ENCODE peak calls at places on chromosomes 3 and 15, in ten cellular contexts. V is heart right ventricle; P is AG04449; I is NCI-H774; U is GM12865; B is stimulated activated CD8-positive, alpha-beta memory T cell treated with anti-CD3 and anti-CD28 coated beads, Interleukin-7, amount 100 ng/mL, for 24 hours; A is adipocyte; M is iris pigment epithelial cell; W is activated T-helper 1 cell treated with anti-CD3 and anti-CD28 coated beads, Interleukin-12 subunit alpha, Interleukin-12 subunit beta, Interleukin-2, Interleukin-4 antibody, amounts not matched to agents 30 ng/mL and 10 ng/mL and 1 ng/mL, durations not matched to agents 14 hours and 24 hours and 36 hours; X is NCI-H460. C is an unnamed sample.

GRCh38 chr15:51234181-51234927 is 104.0 kb downstream of the CYP19A1 start:
- DNase-seq in W (no peak), U (no peak), P (no peak), B (no peak), A (no peak), I (no peak), V (no peak), M (no peak), X (no peak), C (no peak)

GRCh38 chr3:4656646-4657318 is 163.6 kb downstream of the ITPR1 start:
- DNase-seq in P (no peak), I (no peak), B (no peak), U (no peak), V (no peak), M (no peak), W (no peak), A (no peak), X (no peak), C (no peak)

GRCh38 chr15:62360286-62360685 is 195.2 kb upstream of the C2CD4B start:
- DNase-seq in M (no peak), I (no peak), P (no peak), B (no peak), V (no peak), U (no peak), W (no peak), A (no peak), X (no peak), C (no peak)

GRCh38 chr15:36591534-36592411 is 12.3 kb downstream of the CDIN1 start:
- DNase-seq in V (no peak), A (peak), W (no peak), I (no peak), U (no peak), B (no peak), P (no peak), M (peak), X (no peak), C (no peak)

GRCh38 chr15:91032919-91033803 is 10.8 kb upstream of the VPS33B start:
- DNase-seq in M (peak), A (peak), W (peak), B (no peak), X (peak), U (peak), I (peak), V (peak), P (no peak), C (peak)

GRCh38 chr3:108488631-108489030 is 21.8 kb downstream of the MYH15 start:
- DNase-seq in I (no peak), W (no peak), M (peak), U (no peak), V (no peak), X (no peak), P (no peak), A (peak), B (no peak), C (no peak)

GRCh38 chr3:182739619-182740018 is 53.7 kb upstream of the ATP11B start:
- DNase-seq in X (no peak), I (no peak), B (no peak), V (no peak), W (no peak), P (no peak), A (peak), M (peak), U (no peak), C (no peak)

GRCh38 chr3:102200560-102200959 is 234.3 kb upstream of the ZPLD1 start:
- DNase-seq in I (no peak), X (no peak), U (no peak), A (no peak), V (no peak), P (no peak), M (no peak), W (no peak), B (no peak), C (no peak)

GRCh38 chr15:61527836-61528589 is 298.9 kb upstream of the RORA start:
- DNase-seq in B (no peak), W (no peak), X (no peak), M (no peak), V (no peak), A (no peak), I (no peak), P (no peak), U (peak), C (no peak)

GRCh38 chr15:71448688-71449114 is 333.4 kb downstream of the THSD4 start:
- DNase-seq in B (no peak), V (no peak), X (peak), A (peak), W (no peak), P (no peak), I (peak), U (peak), M (peak), C (peak)

GRCh38 chr3:128380719-128381118 is 86.0 kb downstream of the DNAJB8 start:
- DNase-seq in I (no peak), W (no peak), P (no peak), A (no peak), V (no peak), X (no peak), B (no peak), U (no peak), M (no peak), C (no peak)

GRCh38 chr15:92071030-92071644 is 217.6 kb downstream of the SLCO3A1 start:
- DNase-seq in W (no peak), V (peak), P (no peak), I (no peak), X (no peak), M (no peak), B (no peak), A (no peak), U (no peak), C (no peak)

GRCh38 chr15:99437315-99438221 is 128.2 kb upstream of the MEF2A start:
- DNase-seq in X (no peak), I (no peak), M (no peak), V (no peak), P (no peak), W (no peak), U (no peak), B (no peak), A (no peak), C (no peak)

GRCh38 chr3:133887951-133888703 is 7.6 kb downstream of the RAB6B start:
- DNase-seq in X (no peak), P (no peak), B (no peak), V (no peak), I (no peak), W (no peak), M (peak), A (peak), U (no peak), C (no peak)

GRCh38 chr3:129312021-129312639 is 33.5 kb downstream of the HMCES start:
- DNase-seq in X (no peak), A (no peak), B (no peak), U (no peak), P (no peak), I (no peak), V (no peak), W (no peak), M (no peak), C (no peak)

GRCh38 chr3:141243295-141243707 is 11.7 kb downstream of the PXYLP1 start:
- DNase-seq in B (peak), A (peak), M (peak), W (peak), U (no peak), I (no peak), X (no peak), V (no peak), P (no peak), C (no peak)

GRCh38 chr3:54772046-54772445 is 155.8 kb downstream of the LRTM1 start:
- DNase-seq in V (no peak), M (no peak), W (no peak), U (no peak), X (no peak), I (no peak), A (peak), B (no peak), P (no peak), C (no peak)

GRCh38 chr3:77326586-77326985 is 286.7 kb downstream of the ROBO2 start:
- DNase-seq in U (no peak), P (no peak), V (no peak), B (no peak), W (no peak), A (no peak), M (no peak), X (no peak), I (no peak), C (no peak)

GRCh38 chr3:15953841-15954240 is 156.1 kb upstream of the ANKRD28 start:
- DNase-seq in W (no peak), V (no peak), P (no peak), I (no peak), A (no peak), B (no peak), M (no peak), U (peak), X (no peak), C (peak)

GRCh38 chr3:49217688-49218470 is 46.5 kb downstream of the KLHDC8B start:
- DNase-seq in P (no peak), W (no peak), M (peak), A (no peak), U (no peak), X (no peak), I (no peak), V (peak), B (no peak), C (no peak)

GRCh38 chr3:132983143-132983770 is 54.9 kb upstream of the TMEM108 start:
- DNase-seq in W (no peak), V (no peak), B (no peak), U (no peak), X (no peak), P (no peak), A (no peak), M (no peak), I (no peak), C (no peak)

GRCh38 chr15:45184562-45185041 is 3.2 kb downstream of the SHF start:
- DNase-seq in V (no peak), B (no peak), W (no peak), X (no peak), A (no peak), M (no peak), U (no peak), I (no peak), P (no peak), C (no peak)

GRCh38 chr3:126064627-126065258 is 19.2 kb downstream of the SLC41A3 start:
- DNase-seq in P (no peak), B (no peak), M (no peak), A (no peak), W (no peak), U (no peak), I (no peak), V (no peak), X (no peak), C (no peak)

GRCh38 chr3:58010562-58010961 is 2.3 kb downstream of the FLNB start:
- DNase-seq in W (no peak), U (no peak), B (no peak), M (peak), I (no peak), P (no peak), A (peak), V (no peak), X (no peak), C (no peak)

GRCh38 chr3:113331187-113331586 is 110.1 kb downstream of the CFAP44 start:
- DNase-seq in X (no peak), U (no peak), B (no peak), M (no peak), W (no peak), A (no peak), V (no peak), I (no peak), P (no peak), C (no peak)

GRCh38 chr3:186025161-186025560 is 83.7 kb downstream of the ETV5 start:
- DNase-seq in I (no peak), V (no peak), M (peak), W (no peak), U (peak), X (no peak), B (peak), P (no peak), A (peak), C (no peak)

GRCh38 chr15:67080118-67080899 is 14.9 kb downstream of the SMAD3 start:
- DNase-seq in V (no peak), M (peak), W (no peak), B (no peak), U (no peak), X (no peak), I (no peak), P (no peak), A (peak), C (no peak)

GRCh38 chr15:74613953-74614743 is 1.5 kb upstream of the CLK3 start:
- DNase-seq in I (no peak), P (no peak), V (no peak), B (no peak), W (no peak), X (no peak), M (no peak), A (no peak), U (no peak), C (no peak)

GRCh38 chr15:95557226-95558046 is 773.1 kb upstream of the NR2F2 start:
- DNase-seq in I (no peak), A (peak), W (no peak), X (peak), B (no peak), V (no peak), U (peak), P (peak), M (peak), C (no peak)

GRCh38 chr15:77821188-77821958 is 188.7 kb upstream of the LINGO1 start:
- DNase-seq in M (peak), V (peak), W (no peak), U (peak), P (no peak), I (peak), B (peak), X (peak), A (peak), C (peak)

GRCh38 chr15:84151205-84151931 is 84.2 kb upstream of the GOLGA6L4 start:
- DNase-seq in U (no peak), A (no peak), X (no peak), B (no peak), V (no peak), I (no peak), P (no peak), M (peak), W (no peak), C (no peak)

GRCh38 chr3:114718897-114719208 is 425.0 kb downstream of the TIGIT start:
- DNase-seq in P (no peak), W (no peak), B (no peak), A (no peak), V (no peak), X (no peak), U (no peak), M (no peak), I (no peak), C (no peak)

GRCh38 chr3:23174426-23175039 is 28.6 kb upstream of the UBE2E2 start:
- DNase-seq in X (no peak), M (no peak), B (no peak), W (no peak), I (no peak), P (no peak), U (no peak), A (peak), V (peak), C (no peak)

GRCh38 chr3:14434541-14435151 is 32.2 kb downstream of the SLC6A6 start:
- DNase-seq in M (no peak), V (peak), B (no peak), W (no peak), A (no peak), P (no peak), X (no peak), I (no peak), U (no peak), C (no peak)

GRCh38 chr15:41125950-41126642 is 10.0 kb upstream of the INO80 start:
- DNase-seq in V (no peak), W (no peak), U (no peak), I (no peak), B (no peak), M (no peak), A (no peak), P (no peak), X (no peak), C (no peak)

GRCh38 chr3:47791193-47791855 is 9.6 kb upstream of the SMARCC1 start:
- DNase-seq in A (peak), P (no peak), V (no peak), X (no peak), U (no peak), M (no peak), I (no peak), B (no peak), W (no peak), C (no peak)

GRCh38 chr3:190384241-190384863 is 3.6 kb upstream of the CLDN16 start:
- DNase-seq in M (peak), A (peak), V (no peak), B (no peak), I (peak), U (peak), W (no peak), P (no peak), X (peak), C (peak)

C was measured in NAMALWA.